ENCODE peak calls at places on chromosome 7, in seven cellular contexts. K, O, S, E, M, G and A are unnamed samples.

GRCh38 chr7:102047167-102047566 is 229.7 kb downstream of the CUX1 start:
- DNase-seq in G (no peak), K (no peak), E (no peak), M (no peak), S (no peak), O (no peak), A (no peak)

GRCh38 chr7:21690717-21691116 is 147.9 kb downstream of the DNAH11 start:
- DNase-seq in E (no peak), O (no peak), M (no peak), K (no peak), G (no peak), S (no peak), A (peak; percentile 7)

GRCh38 chr7:118079369-118079768 is 104.6 kb upstream of the LSM8 start:
- DNase-seq in S (no peak), G (no peak), M (peak; percentile 13), O (no peak), K (peak; percentile 32), E (no peak), A (peak; percentile 17)

GRCh38 chr7:37824987-37825509 is 23.3 kb upstream of the NME8 start:
- DNase-seq in G (no peak), M (no peak), S (no peak), O (no peak), K (no peak), E (no peak), A (no peak)

GRCh38 chr7:4151926-4152549 is 530.1 kb upstream of the FOXK1 start:
- DNase-seq in O (no peak), G (no peak), E (no peak), M (no peak), K (no peak), S (no peak), A (peak; percentile 2)

GRCh38 chr7:151877911-151878835 is 1.3 kb upstream of the PRKAG2 start:
- DNase-seq in S (no peak), G (no peak), O (no peak), M (no peak), E (no peak), K (no peak), A (no peak)

GRCh38 chr7:151624246-151624928 is 104.7 kb upstream of the RHEB start:
- DNase-seq in G (no peak), O (no peak), M (no peak), K (no peak), S (no peak), E (no peak), A (no peak)

GRCh38 chr7:95871078-95871848 is 98.9 kb downstream of the DYNC1I1 start:
- DNase-seq in O (no peak), S (no peak), M (peak; percentile 58), E (no peak), G (peak; percentile 40), K (peak; percentile 80), A (peak; percentile 63)

GRCh38 chr7:42967391-42967790 is 35.2 kb downstream of the MRPL32 start:
- DNase-seq in S (no peak), E (no peak), G (no peak), O (no peak), K (no peak), M (no peak), A (no peak)

GRCh38 chr7:142603870-142604448 is 145.3 kb upstream of the PRSS1 start:
- DNase-seq in M (peak; percentile 64), E (peak; percentile 69), O (no peak), K (peak; percentile 82), G (peak; percentile 47), S (peak; percentile 28), A (peak; percentile 84)

GRCh38 chr7:101916876-101917275 is 99.5 kb downstream of the CUX1 start:
- DNase-seq in M (no peak), E (no peak), O (no peak), G (no peak), S (no peak), K (no peak), A (no peak)